ENCODE peak calls at places on chromosomes 7 and 10, in five cellular contexts. One of them, this sample, is unnamed.

GRCh38 chr10:43138757-43139241 is 554 bp downstream of the CSGALNACT2 start:
- DNase-seq in heart right ventricle: no peak
- DNase-seq in A549: peak
- DNase-seq in CD8-positive, alpha-beta T cell: peak
- DNase-seq in neuronal stem cell: no peak
- DNase-seq in this sample: peak

GRCh38 chr7:75702515-75702914 is 36.2 kb downstream of the HIP1 start:
- DNase-seq in A549: no peak
- DNase-seq in CD8-positive, alpha-beta T cell: no peak
- DNase-seq in neuronal stem cell: no peak
- DNase-seq in heart right ventricle: no peak
- DNase-seq in this sample: no peak

GRCh38 chr7:138748666-138749065 is 47.5 kb upstream of the SVOPL start:
- DNase-seq in neuronal stem cell: no peak
- DNase-seq in CD8-positive, alpha-beta T cell: no peak
- DNase-seq in A549: no peak
- DNase-seq in heart right ventricle: no peak
- DNase-seq in this sample: no peak

GRCh38 chr10:110706690-110707098 is 62.6 kb downstream of the RBM20 start:
- DNase-seq in neuronal stem cell: no peak
- DNase-seq in heart right ventricle: no peak
- DNase-seq in CD8-positive, alpha-beta T cell: no peak
- DNase-seq in A549: no peak
- DNase-seq in this sample: peak

GRCh38 chr7:143884978-143885559 is 16.9 kb downstream of the TCAF1 start:
- DNase-seq in neuronal stem cell: peak
- DNase-seq in heart right ventricle: peak
- DNase-seq in A549: no peak
- DNase-seq in CD8-positive, alpha-beta T cell: no peak
- DNase-seq in this sample: peak

GRCh38 chr7:65448824-65449504 is 75.3 kb downstream of the ZNF92 start:
- DNase-seq in A549: no peak
- DNase-seq in CD8-positive, alpha-beta T cell: no peak
- DNase-seq in neuronal stem cell: no peak
- DNase-seq in heart right ventricle: no peak
- DNase-seq in this sample: peak

GRCh38 chr10:62442894-62443674 is 68.9 kb downstream of the ZNF365 start:
- DNase-seq in A549: no peak
- DNase-seq in CD8-positive, alpha-beta T cell: no peak
- DNase-seq in neuronal stem cell: no peak
- DNase-seq in heart right ventricle: no peak
- DNase-seq in this sample: no peak

GRCh38 chr7:119472398-119473038 is 800.5 kb upstream of the KCND2 start:
- DNase-seq in neuronal stem cell: no peak
- DNase-seq in heart right ventricle: no peak
- DNase-seq in CD8-positive, alpha-beta T cell: no peak
- DNase-seq in A549: no peak
- DNase-seq in this sample: peak

GRCh38 chr7:16982640-16983103 is 100.9 kb upstream of the AGR3 start:
- DNase-seq in neuronal stem cell: peak
- DNase-seq in CD8-positive, alpha-beta T cell: no peak
- DNase-seq in A549: no peak
- DNase-seq in heart right ventricle: no peak
- DNase-seq in this sample: peak

GRCh38 chr7:126445991-126446390 is 806.8 kb downstream of the GRM8 start:
- DNase-seq in A549: no peak
- DNase-seq in neuronal stem cell: no peak
- DNase-seq in heart right ventricle: no peak
- DNase-seq in CD8-positive, alpha-beta T cell: no peak
- DNase-seq in this sample: no peak

GRCh38 chr10:3132036-3133025 is 40.3 kb downstream of the PITRM1 start:
- DNase-seq in CD8-positive, alpha-beta T cell: no peak
- DNase-seq in neuronal stem cell: no peak
- DNase-seq in A549: no peak
- DNase-seq in heart right ventricle: no peak
- DNase-seq in this sample: no peak

GRCh38 chr7:23043441-23043840 is 29.5 kb upstream of the HYCC1 start:
- DNase-seq in CD8-positive, alpha-beta T cell: no peak
- DNase-seq in heart right ventricle: no peak
- DNase-seq in neuronal stem cell: no peak
- DNase-seq in A549: no peak
- DNase-seq in this sample: no peak

GRCh38 chr7:90459888-90460287 is 9.6 kb upstream of the PTTG1IP2 start:
- DNase-seq in CD8-positive, alpha-beta T cell: no peak
- DNase-seq in heart right ventricle: no peak
- DNase-seq in A549: peak
- DNase-seq in neuronal stem cell: no peak
- DNase-seq in this sample: peak

GRCh38 chr7:6382797-6383196 is 65.0 kb downstream of the DAGLB start:
- DNase-seq in CD8-positive, alpha-beta T cell: no peak
- DNase-seq in heart right ventricle: no peak
- DNase-seq in A549: no peak
- DNase-seq in neuronal stem cell: no peak
- DNase-seq in this sample: no peak

GRCh38 chr10:116241642-116242405 is 31.2 kb downstream of the GFRA1 start:
- DNase-seq in CD8-positive, alpha-beta T cell: no peak
- DNase-seq in heart right ventricle: no peak
- DNase-seq in A549: no peak
- DNase-seq in neuronal stem cell: no peak
- DNase-seq in this sample: no peak

GRCh38 chr10:129851941-129852650 is 112.0 kb downstream of the EBF3 start:
- DNase-seq in CD8-positive, alpha-beta T cell: no peak
- DNase-seq in heart right ventricle: no peak
- DNase-seq in neuronal stem cell: no peak
- DNase-seq in A549: no peak
- DNase-seq in this sample: no peak

GRCh38 chr7:18444856-18445255 is 50.7 kb upstream of the HDAC9 start:
- DNase-seq in CD8-positive, alpha-beta T cell: no peak
- DNase-seq in heart right ventricle: no peak
- DNase-seq in neuronal stem cell: no peak
- DNase-seq in A549: no peak
- DNase-seq in this sample: no peak

GRCh38 chr10:86138551-86139065 is 228.0 kb downstream of the GRID1 start:
- DNase-seq in A549: no peak
- DNase-seq in CD8-positive, alpha-beta T cell: no peak
- DNase-seq in heart right ventricle: no peak
- DNase-seq in neuronal stem cell: no peak
- DNase-seq in this sample: no peak

GRCh38 chr10:78416031-78416800 is 382.6 kb downstream of the RPS24 start:
- DNase-seq in heart right ventricle: no peak
- DNase-seq in CD8-positive, alpha-beta T cell: no peak
- DNase-seq in A549: no peak
- DNase-seq in neuronal stem cell: no peak
- DNase-seq in this sample: no peak

GRCh38 chr10:35166607-35167006 is 40.0 kb downstream of the CREM start:
- DNase-seq in heart right ventricle: no peak
- DNase-seq in neuronal stem cell: no peak
- DNase-seq in A549: no peak
- DNase-seq in CD8-positive, alpha-beta T cell: no peak
- DNase-seq in this sample: no peak

GRCh38 chr10:114400091-114400490 is 4.2 kb downstream of the AFAP1L2 start:
- DNase-seq in neuronal stem cell: no peak
- DNase-seq in heart right ventricle: no peak
- DNase-seq in CD8-positive, alpha-beta T cell: no peak
- DNase-seq in A549: no peak
- DNase-seq in this sample: no peak

GRCh38 chr10:33136781-33137180 is 178.8 kb upstream of the ITGB1 start:
- DNase-seq in CD8-positive, alpha-beta T cell: no peak
- DNase-seq in neuronal stem cell: no peak
- DNase-seq in A549: no peak
- DNase-seq in heart right ventricle: no peak
- DNase-seq in this sample: no peak

GRCh38 chr10:80544316-80544953 is 6.7 kb downstream of the SH2D4B start:
- DNase-seq in A549: no peak
- DNase-seq in neuronal stem cell: no peak
- DNase-seq in heart right ventricle: no peak
- DNase-seq in CD8-positive, alpha-beta T cell: no peak
- DNase-seq in this sample: no peak

GRCh38 chr10:129972145-129972965 is 8.3 kb upstream of the EBF3 start:
- DNase-seq in A549: no peak
- DNase-seq in heart right ventricle: no peak
- DNase-seq in CD8-positive, alpha-beta T cell: no peak
- DNase-seq in neuronal stem cell: peak
- DNase-seq in this sample: peak

GRCh38 chr7:135670179-135670578 is 7.9 kb downstream of the STMP1 start:
- DNase-seq in heart right ventricle: no peak
- DNase-seq in neuronal stem cell: no peak
- DNase-seq in A549: no peak
- DNase-seq in CD8-positive, alpha-beta T cell: no peak
- DNase-seq in this sample: peak

DNA sequence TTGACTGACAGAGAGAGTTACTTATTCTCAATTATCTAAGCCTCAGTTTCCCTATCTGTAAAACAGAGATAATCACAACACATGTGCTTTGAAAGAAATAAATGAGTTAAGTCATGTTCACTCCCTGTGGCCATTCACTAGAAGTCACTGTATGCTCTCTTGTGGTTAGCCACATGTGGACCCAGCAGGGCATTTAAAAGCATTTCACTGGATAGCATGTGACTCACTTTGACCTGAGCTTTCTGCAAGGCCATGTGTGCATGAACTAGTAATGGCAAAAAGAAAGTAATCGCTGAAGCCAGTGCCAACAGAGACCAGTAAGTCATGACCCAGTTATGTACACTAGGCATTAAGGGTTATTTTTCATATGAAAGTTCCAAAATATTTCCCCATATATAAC is 557.0 kb upstream of the IGFBP3 start:
- DNase-seq in heart right ventricle: no peak
- DNase-seq in A549: no peak
- DNase-seq in neuronal stem cell: no peak
- DNase-seq in CD8-positive, alpha-beta T cell: no peak
- DNase-seq in this sample: no peak
- H3K27ac ChIP-seq in heart right ventricle: no peak
- H3K27ac ChIP-seq in A549: no peak
- H3K27ac ChIP-seq in neuronal stem cell: no peak
- H3K27ac ChIP-seq in CD8-positive, alpha-beta T cell: no peak
- H3K27ac ChIP-seq in this sample: no peak

DNA sequence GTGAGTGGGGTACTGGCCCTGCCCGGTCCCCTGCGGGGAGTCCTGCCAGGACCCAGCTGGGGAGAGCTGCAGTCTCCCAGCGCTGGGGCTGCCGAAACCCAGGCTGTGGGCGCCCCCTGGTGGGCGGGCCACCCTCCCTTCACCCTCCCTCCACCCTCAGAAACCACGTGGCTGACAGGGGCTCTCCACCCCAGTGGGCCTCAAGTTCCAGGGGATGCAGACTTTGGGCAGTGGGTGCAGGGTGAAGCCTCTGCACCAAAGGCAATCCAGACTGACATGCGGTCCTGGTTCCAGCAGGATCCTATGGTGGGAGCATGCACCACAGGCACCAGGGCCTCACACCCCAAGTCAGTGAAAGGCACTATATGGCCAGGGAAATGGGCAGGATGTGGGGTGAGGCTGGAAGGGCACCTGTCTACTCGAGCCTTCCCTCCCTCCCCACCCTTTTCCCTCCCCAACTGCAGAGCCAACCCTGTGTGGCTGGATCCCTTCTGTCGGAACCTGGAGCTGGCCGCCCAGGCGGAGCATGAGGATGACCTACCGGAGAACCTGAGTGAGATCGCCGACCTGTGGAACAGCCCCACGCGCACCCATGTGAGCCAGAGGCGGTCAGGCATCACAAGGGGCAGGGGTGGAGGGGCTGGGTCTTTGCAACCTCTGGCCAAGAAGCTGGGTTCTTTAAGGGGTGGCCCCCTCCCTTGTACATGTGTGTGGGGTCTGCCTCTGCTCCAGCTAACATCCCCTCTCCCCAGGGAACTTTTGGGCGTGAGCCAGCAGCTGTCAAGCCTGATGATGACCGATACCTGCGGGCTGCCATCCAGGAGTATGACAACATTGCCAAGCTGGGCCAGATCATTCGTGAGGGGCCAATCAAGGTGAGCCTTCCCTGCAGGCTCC is 38.8 kb downstream of the PSAP start:
- DNase-seq in heart right ventricle: peak
- DNase-seq in CD8-positive, alpha-beta T cell: peak
- DNase-seq in A549: peak
- DNase-seq in neuronal stem cell: peak
- DNase-seq in this sample: peak
- H3K27ac ChIP-seq in heart right ventricle: no peak
- H3K27ac ChIP-seq in CD8-positive, alpha-beta T cell: no peak
- H3K27ac ChIP-seq in A549: no peak
- H3K27ac ChIP-seq in neuronal stem cell: no peak
- H3K27ac ChIP-seq in this sample: no peak

DNA sequence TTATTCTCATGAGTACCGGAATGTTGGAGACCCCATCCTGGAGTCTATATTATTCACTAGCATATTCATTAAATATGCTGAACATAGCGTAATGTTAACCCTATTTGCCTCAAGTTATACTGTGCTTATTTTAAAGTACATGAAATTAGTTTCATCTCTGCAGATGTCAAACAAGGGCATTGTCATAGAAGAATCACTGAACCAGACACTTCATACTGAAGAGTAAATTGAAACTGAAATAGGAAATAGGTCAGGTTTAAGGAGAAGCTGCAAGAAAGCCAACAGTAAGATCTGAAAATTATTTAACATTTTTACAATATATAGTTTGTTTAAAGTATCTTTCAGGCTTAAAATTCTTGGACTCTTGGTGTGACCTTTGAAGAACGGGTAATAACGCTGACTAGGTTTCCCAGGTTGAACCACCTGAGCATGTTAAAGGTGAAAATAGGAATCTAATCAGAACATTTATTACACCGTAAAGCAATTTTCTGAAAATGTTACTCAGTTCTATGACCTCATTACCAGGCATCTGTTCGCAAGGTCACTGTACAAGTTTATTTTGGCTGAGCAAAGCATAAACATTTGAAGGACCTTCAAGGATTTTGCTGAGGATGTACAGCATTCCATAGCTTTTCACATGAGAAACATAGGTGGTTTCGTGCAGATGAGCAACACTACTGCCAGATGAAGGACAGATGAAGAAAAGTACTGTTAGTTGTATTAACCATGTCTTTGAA is 82.7 kb downstream of the REEP3 start:
- DNase-seq in heart right ventricle: no peak
- DNase-seq in neuronal stem cell: no peak
- DNase-seq in A549: no peak
- DNase-seq in CD8-positive, alpha-beta T cell: no peak
- DNase-seq in this sample: no peak
- H3K27ac ChIP-seq in heart right ventricle: no peak
- H3K27ac ChIP-seq in neuronal stem cell: no peak
- H3K27ac ChIP-seq in A549: no peak
- H3K27ac ChIP-seq in CD8-positive, alpha-beta T cell: no peak
- H3K27ac ChIP-seq in this sample: peak

GRCh38 chr10:96089670-96090462 is 40.2 kb upstream of the ZNF518A start:
- DNase-seq in neuronal stem cell: peak
- DNase-seq in heart right ventricle: peak
- DNase-seq in CD8-positive, alpha-beta T cell: peak
- DNase-seq in A549: peak
- DNase-seq in this sample: peak

GRCh38 chr10:96092999-96093767 is 36.9 kb upstream of the ZNF518A start:
- DNase-seq in heart right ventricle: no peak
- DNase-seq in neuronal stem cell: no peak
- DNase-seq in A549: no peak
- DNase-seq in CD8-positive, alpha-beta T cell: no peak
- DNase-seq in this sample: no peak

GRCh38 chr10:96093948-96094347 is 36.1 kb upstream of the ZNF518A start:
- DNase-seq in A549: no peak
- DNase-seq in neuronal stem cell: no peak
- DNase-seq in heart right ventricle: no peak
- DNase-seq in CD8-positive, alpha-beta T cell: no peak
- DNase-seq in this sample: no peak

GRCh38 chr10:96090463-96090800 is 39.7 kb upstream of the ZNF518A start:
- DNase-seq in heart right ventricle: peak
- DNase-seq in neuronal stem cell: no peak
- DNase-seq in A549: no peak
- DNase-seq in CD8-positive, alpha-beta T cell: peak
- DNase-seq in this sample: no peak

GRCh38 chr10:96089116-96089515 is 41.0 kb upstream of the ZNF518A start:
- DNase-seq in neuronal stem cell: no peak
- DNase-seq in A549: peak
- DNase-seq in CD8-positive, alpha-beta T cell: no peak
- DNase-seq in heart right ventricle: no peak
- DNase-seq in this sample: no peak
- H3K27ac ChIP-seq in neuronal stem cell: no peak
- H3K27ac ChIP-seq in A549: peak
- H3K27ac ChIP-seq in CD8-positive, alpha-beta T cell: no peak
- H3K27ac ChIP-seq in heart right ventricle: no peak
- H3K27ac ChIP-seq in this sample: no peak